ENCODE peak calls at places on chromosomes 16 and 17, in eight cellular contexts. L, B, T, G, M, C, O and U are unnamed samples.

GRCh38 chr16:22970191-22970845 is 156.4 kb downstream of the HS3ST2 start:
- DNase-seq in L (no peak), M (no peak), T (no peak), G (no peak), C (no peak), O (no peak), B (no peak), U (no peak)

GRCh38 chr16:70304892-70305448 is 6.0 kb downstream of the DDX19B start:
- DNase-seq in O (no peak), G (no peak), C (no peak), T (no peak), B (no peak), M (no peak), L (no peak), U (no peak)

GRCh38 chr17:76137351-76138233 is 3.5 kb downstream of the FOXJ1 start:
- DNase-seq in O (peak; percentile 71), L (no peak), C (no peak), M (no peak), G (no peak), T (no peak), B (no peak), U (no peak)

GRCh38 chr17:17492085-17492484 is 4.1 kb downstream of the RASD1 start:
- DNase-seq in L (no peak), B (no peak), G (peak; percentile 30), O (no peak), C (no peak), M (no peak), T (no peak), U (no peak)

GRCh38 chr16:75580-76501 is 2.2 kb upstream of the MPG start:
- DNase-seq in T (peak; percentile 73), B (peak; percentile 89), L (no peak), G (peak; percentile 95), O (no peak), C (peak; percentile 63), M (peak; percentile 86), U (peak; percentile 91)

GRCh38 chr16:72221216-72221995 is 49.5 kb upstream of the PMFBP1 start:
- DNase-seq in O (no peak), T (no peak), L (no peak), M (no peak), C (no peak), G (no peak), B (no peak), U (no peak)

GRCh38 chr17:49753959-49754391 is 10.0 kb downstream of the FAM117A start:
- DNase-seq in M (no peak), T (no peak), L (no peak), B (no peak), C (no peak), O (no peak), G (no peak), U (peak; percentile 19)

GRCh38 chr16:28980929-28981328 is 3.9 kb upstream of the LAT start:
- DNase-seq in M (no peak), C (no peak), B (no peak), L (no peak), T (no peak), G (no peak), O (peak; percentile 75), U (no peak)

GRCh38 chr17:1557355-1558095 is 5.1 kb downstream of the PITPNA start:
- DNase-seq in G (no peak), C (no peak), O (peak; percentile 61), T (no peak), L (no peak), M (peak; percentile 37), B (no peak), U (no peak)

GRCh38 chr16:25006504-25007055 is 8.6 kb downstream of the ARHGAP17 start:
- DNase-seq in T (no peak), O (no peak), L (no peak), M (peak; percentile 71), B (peak; percentile 51), G (no peak), C (no peak), U (peak; percentile 27)

GRCh38 chr17:1226308-1226707 is 43.9 kb upstream of the BHLHA9 start:
- DNase-seq in O (no peak), C (no peak), T (no peak), G (no peak), M (no peak), L (no peak), B (no peak), U (no peak)

GRCh38 chr16:2999929-3000328 is 12.8 kb upstream of the CLDN9 start:
- DNase-seq in C (no peak), G (no peak), L (no peak), O (no peak), M (no peak), B (no peak), T (no peak), U (no peak)

GRCh38 chr17:47368262-47368661 is 44.5 kb downstream of the EFCAB13 start:
- DNase-seq in C (no peak), O (no peak), M (no peak), T (no peak), B (no peak), G (no peak), L (peak; percentile 3), U (no peak)

GRCh38 chr17:29905879-29906167 is 24.2 kb downstream of the SSH2 start:
- DNase-seq in C (no peak), M (no peak), B (no peak), L (no peak), G (no peak), O (no peak), T (no peak), U (no peak)

GRCh38 chr17:30244853-30245385 is 9.4 kb upstream of the SLC6A4 start:
- DNase-seq in C (no peak), O (peak; percentile 14), M (peak; percentile 89), B (peak; percentile 87), T (no peak), G (no peak), L (no peak), U (peak; percentile 39)

GRCh38 chr16:9849697-9850245 is 332.5 kb downstream of the GRIN2A start:
- DNase-seq in T (no peak), G (no peak), L (no peak), C (no peak), B (no peak), M (no peak), O (no peak), U (no peak)

GRCh38 chr17:75894049-75894742 is 2.6 kb downstream of the TRIM65 start:
- DNase-seq in G (peak; percentile 79), O (peak; percentile 68), B (no peak), C (no peak), L (no peak), M (no peak), T (no peak), U (no peak)

GRCh38 chr16:73023752-73024570 is 24.0 kb downstream of the ZFHX3 start:
- DNase-seq in C (no peak), G (peak; percentile 52), B (no peak), M (no peak), T (no peak), O (no peak), L (no peak), U (no peak)

GRCh38 chr16:526181-527014 is 1.1 kb upstream of the CAPN15 start:
- DNase-seq in O (no peak), B (no peak), T (peak; percentile 53), M (peak; percentile 40), G (peak; percentile 77), C (no peak), L (no peak), U (peak; percentile 41)

GRCh38 chr17:50620848-50621247 is 13.8 kb upstream of the ABCC3 start:
- DNase-seq in T (no peak), O (no peak), B (no peak), G (no peak), L (no peak), M (no peak), C (peak; percentile 50), U (no peak)

GRCh38 chr17:82016061-82016874 is 6.4 kb downstream of the CENPX start:
- DNase-seq in T (no peak), M (no peak), C (no peak), L (no peak), O (no peak), B (no peak), G (no peak), U (no peak)

GRCh38 chr17:77916771-77917481 is 41.6 kb upstream of the TNRC6C start:
- DNase-seq in G (peak; percentile 63), B (no peak), C (no peak), L (no peak), O (no peak), M (no peak), T (no peak), U (no peak)

GRCh38 chr17:79340286-79340685 is 265.7 kb downstream of the ENGASE start:
- DNase-seq in B (no peak), T (no peak), O (peak; percentile 80), L (no peak), M (no peak), G (no peak), C (no peak), U (no peak)